ENCODE peak calls at places on chromosomes 2 and 18, in six cellular contexts. One of them, this sample, is unnamed.

GRCh38 chr18:8151176-8151575 is 458.1 kb upstream of the RAB12 start:
- DNase-seq in psoas muscle: no peak
- DNase-seq in A549: no peak
- DNase-seq in NB4: no peak
- DNase-seq in ascending aorta: no peak
- DNase-seq in BE2C: no peak
- DNase-seq in this sample: no peak

GRCh38 chr2:47299555-47299954 is 103.4 kb upstream of the MSH2 start:
- DNase-seq in psoas muscle: peak; percentile 80
- DNase-seq in A549: peak; percentile 79
- DNase-seq in NB4: peak; percentile 38
- DNase-seq in ascending aorta: no peak
- DNase-seq in BE2C: no peak
- DNase-seq in this sample: no peak

GRCh38 chr18:13556497-13556896 is 169.9 kb downstream of the FAM210A start:
- DNase-seq in psoas muscle: no peak
- DNase-seq in A549: no peak
- DNase-seq in NB4: no peak
- DNase-seq in ascending aorta: no peak
- DNase-seq in BE2C: no peak
- DNase-seq in this sample: no peak

GRCh38 chr18:50099725-50100414 is 95.1 kb downstream of the MYO5B start:
- DNase-seq in psoas muscle: no peak
- DNase-seq in A549: no peak
- DNase-seq in NB4: no peak
- DNase-seq in ascending aorta: no peak
- DNase-seq in BE2C: no peak
- DNase-seq in this sample: peak; percentile 70

GRCh38 chr18:2337552-2338141 is 233.7 kb downstream of the METTL4 start:
- DNase-seq in psoas muscle: no peak
- DNase-seq in A549: peak; percentile 29
- DNase-seq in NB4: peak; percentile 52
- DNase-seq in ascending aorta: no peak
- DNase-seq in BE2C: peak; percentile 23
- DNase-seq in this sample: peak; percentile 67

GRCh38 chr2:209688388-209688787 is 83.2 kb upstream of the UNC80 start:
- DNase-seq in psoas muscle: no peak
- DNase-seq in A549: no peak
- DNase-seq in NB4: no peak
- DNase-seq in ascending aorta: no peak
- DNase-seq in BE2C: no peak
- DNase-seq in this sample: no peak

GRCh38 chr2:43073373-43073772 is 153.0 kb downstream of the ZFP36L2 start:
- DNase-seq in psoas muscle: no peak
- DNase-seq in A549: peak; percentile 64
- DNase-seq in NB4: peak; percentile 59
- DNase-seq in ascending aorta: no peak
- DNase-seq in BE2C: no peak
- DNase-seq in this sample: no peak

GRCh38 chr2:240437181-240437860 is 1.9 kb downstream of the GPC1 start:
- DNase-seq in psoas muscle: peak; percentile 48
- DNase-seq in A549: no peak
- DNase-seq in NB4: no peak
- DNase-seq in ascending aorta: no peak
- DNase-seq in BE2C: peak; percentile 8
- DNase-seq in this sample: no peak

GRCh38 chr2:40165503-40165867 is 286.4 kb downstream of the SLC8A1 start:
- DNase-seq in psoas muscle: no peak
- DNase-seq in A549: no peak
- DNase-seq in NB4: no peak
- DNase-seq in ascending aorta: no peak
- DNase-seq in BE2C: no peak
- DNase-seq in this sample: no peak

GRCh38 chr2:229922449-229923386 is at the start of gene FBXO36:
- DNase-seq in psoas muscle: peak; percentile 93
- DNase-seq in A549: peak; percentile 92
- DNase-seq in NB4: peak; percentile 84
- DNase-seq in ascending aorta: peak; percentile 92
- DNase-seq in BE2C: peak; percentile 88
- DNase-seq in this sample: peak; percentile 93

GRCh38 chr2:43576983-43577892 is 18.6 kb downstream of the THADA start:
- DNase-seq in psoas muscle: no peak
- DNase-seq in A549: peak; percentile 77
- DNase-seq in NB4: peak; percentile 74
- DNase-seq in ascending aorta: no peak
- DNase-seq in BE2C: peak; percentile 28
- DNase-seq in this sample: peak; percentile 63

GRCh38 chr2:25132693-25133092 is 35.7 kb downstream of the POMC start:
- DNase-seq in psoas muscle: peak; percentile 46
- DNase-seq in A549: no peak
- DNase-seq in NB4: no peak
- DNase-seq in ascending aorta: no peak
- DNase-seq in BE2C: no peak
- DNase-seq in this sample: no peak

GRCh38 chr18:13381907-13382682 is 163.5 kb downstream of the LDLRAD4 start:
- DNase-seq in psoas muscle: peak; percentile 79
- DNase-seq in A549: peak; percentile 4
- DNase-seq in NB4: no peak
- DNase-seq in ascending aorta: peak; percentile 91
- DNase-seq in BE2C: no peak
- DNase-seq in this sample: peak; percentile 22

GRCh38 chr2:44981714-44982108 is 27.5 kb downstream of the SIX2 start:
- DNase-seq in psoas muscle: peak; percentile 84
- DNase-seq in A549: peak; percentile 81
- DNase-seq in NB4: peak; percentile 83
- DNase-seq in ascending aorta: peak; percentile 82
- DNase-seq in BE2C: peak; percentile 83
- DNase-seq in this sample: peak; percentile 78

GRCh38 chr2:66888791-66889631 is 454.1 kb downstream of the MEIS1 start:
- DNase-seq in psoas muscle: no peak
- DNase-seq in A549: peak; percentile 11
- DNase-seq in NB4: peak; percentile 13
- DNase-seq in ascending aorta: no peak
- DNase-seq in BE2C: no peak
- DNase-seq in this sample: no peak

GRCh38 chr2:219230201-219230540 is 565 bp downstream of the ANKZF1 start:
- DNase-seq in psoas muscle: peak; percentile 74
- DNase-seq in A549: no peak
- DNase-seq in NB4: peak; percentile 76
- DNase-seq in ascending aorta: no peak
- DNase-seq in BE2C: peak; percentile 50
- DNase-seq in this sample: peak; percentile 66

GRCh38 chr2:19900536-19901200 is 1.1 kb downstream of the TTC32 start:
- DNase-seq in psoas muscle: no peak
- DNase-seq in A549: peak; percentile 35
- DNase-seq in NB4: peak; percentile 46
- DNase-seq in ascending aorta: no peak
- DNase-seq in BE2C: no peak
- DNase-seq in this sample: peak; percentile 51

GRCh38 chr18:65415167-65415566 is 335.6 kb upstream of the CDH7 start:
- DNase-seq in psoas muscle: no peak
- DNase-seq in A549: no peak
- DNase-seq in NB4: no peak
- DNase-seq in ascending aorta: no peak
- DNase-seq in BE2C: no peak
- DNase-seq in this sample: no peak

GRCh38 chr2:219362524-219363164 is 25.1 kb downstream of the DNPEP start:
- DNase-seq in psoas muscle: peak; percentile 90
- DNase-seq in A549: peak; percentile 60
- DNase-seq in NB4: peak; percentile 91
- DNase-seq in ascending aorta: no peak
- DNase-seq in BE2C: no peak
- DNase-seq in this sample: peak; percentile 76

GRCh38 chr2:201432038-201432437 is 19.2 kb downstream of the TRAK2 start:
- DNase-seq in psoas muscle: no peak
- DNase-seq in A549: peak; percentile 16
- DNase-seq in NB4: peak; percentile 30
- DNase-seq in ascending aorta: no peak
- DNase-seq in BE2C: no peak
- DNase-seq in this sample: no peak

GRCh38 chr2:230503798-230504197 is 87.8 kb downstream of the SP100 start:
- DNase-seq in psoas muscle: no peak
- DNase-seq in A549: no peak
- DNase-seq in NB4: no peak
- DNase-seq in ascending aorta: no peak
- DNase-seq in BE2C: no peak
- DNase-seq in this sample: no peak

GRCh38 chr18:78241535-78242306 is 737.9 kb upstream of the SALL3 start:
- DNase-seq in psoas muscle: no peak
- DNase-seq in A549: no peak
- DNase-seq in NB4: no peak
- DNase-seq in ascending aorta: no peak
- DNase-seq in BE2C: no peak
- DNase-seq in this sample: no peak

GRCh38 chr2:132564065-132564464 is 105.9 kb downstream of the LYPD1 start:
- DNase-seq in psoas muscle: no peak
- DNase-seq in A549: no peak
- DNase-seq in NB4: no peak
- DNase-seq in ascending aorta: no peak
- DNase-seq in BE2C: no peak
- DNase-seq in this sample: no peak

GRCh38 chr2:162058973-162059668 is 14.9 kb downstream of the DPP4 start:
- DNase-seq in psoas muscle: no peak
- DNase-seq in A549: no peak
- DNase-seq in NB4: no peak
- DNase-seq in ascending aorta: no peak
- DNase-seq in BE2C: no peak
- DNase-seq in this sample: peak; percentile 88

GRCh38 chr2:25245141-25245540 is 76.8 kb upstream of the POMC start:
- DNase-seq in psoas muscle: no peak
- DNase-seq in A549: no peak
- DNase-seq in NB4: no peak
- DNase-seq in ascending aorta: no peak
- DNase-seq in BE2C: no peak
- DNase-seq in this sample: no peak

GRCh38 chr2:202051499-202052161 is 18.0 kb downstream of the FZD7 start:
- DNase-seq in psoas muscle: no peak
- DNase-seq in A549: no peak
- DNase-seq in NB4: no peak
- DNase-seq in ascending aorta: no peak
- DNase-seq in BE2C: no peak
- DNase-seq in this sample: no peak

GRCh38 chr2:195535911-195536522 is 121.0 kb upstream of the SLC39A10 start:
- DNase-seq in psoas muscle: no peak
- DNase-seq in A549: no peak
- DNase-seq in NB4: peak; percentile 98
- DNase-seq in ascending aorta: peak; percentile 73
- DNase-seq in BE2C: no peak
- DNase-seq in this sample: peak; percentile 90

GRCh38 chr2:102226612-102227351 is 40.0 kb downstream of the IL1RL2 start:
- DNase-seq in psoas muscle: no peak
- DNase-seq in A549: no peak
- DNase-seq in NB4: no peak
- DNase-seq in ascending aorta: no peak
- DNase-seq in BE2C: no peak
- DNase-seq in this sample: no peak

GRCh38 chr18:5424903-5425302 is 118.9 kb downstream of the EPB41L3 start:
- DNase-seq in psoas muscle: no peak
- DNase-seq in A549: peak; percentile 32
- DNase-seq in NB4: peak; percentile 41
- DNase-seq in ascending aorta: no peak
- DNase-seq in BE2C: no peak
- DNase-seq in this sample: peak; percentile 32

GRCh38 chr2:236021497-236022057 is 146.6 kb downstream of the GBX2 start:
- DNase-seq in psoas muscle: no peak
- DNase-seq in A549: no peak
- DNase-seq in NB4: no peak
- DNase-seq in ascending aorta: no peak
- DNase-seq in BE2C: no peak
- DNase-seq in this sample: no peak

DNA sequence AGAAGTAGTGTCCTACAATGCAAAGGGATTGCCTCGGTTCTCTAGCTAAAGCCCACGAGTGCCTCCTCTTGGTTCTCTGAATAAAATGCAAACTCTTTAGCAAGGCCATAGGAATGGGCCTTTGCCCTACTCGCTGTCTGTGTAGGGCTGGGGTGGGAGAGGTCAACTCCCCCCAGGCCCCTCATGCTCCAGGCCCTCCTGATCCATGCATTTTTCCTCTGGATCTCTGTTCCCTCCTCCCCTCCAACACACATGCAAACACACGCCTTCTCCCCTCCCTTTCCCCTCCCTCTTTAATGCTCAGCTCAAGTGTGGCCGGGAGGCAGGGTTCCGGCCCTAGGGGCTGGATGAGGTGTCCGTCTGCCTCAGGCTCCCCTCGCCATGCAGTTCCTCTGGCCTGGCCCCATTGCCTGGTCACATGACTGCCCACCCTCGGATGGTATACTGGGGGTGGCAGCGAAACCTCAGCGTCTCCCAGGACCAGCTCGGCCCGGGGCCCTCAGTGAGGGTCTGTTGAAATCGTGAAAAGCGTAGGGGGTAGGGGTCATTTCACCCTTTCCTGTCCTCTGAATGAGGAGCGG is 14.9 kb upstream of the KLF11 start:
- DNase-seq in psoas muscle: no peak
- DNase-seq in A549: no peak
- DNase-seq in NB4: peak; percentile 75
- DNase-seq in ascending aorta: no peak
- DNase-seq in BE2C: no peak
- DNase-seq in this sample: peak; percentile 23
- TF ChIP-seq CTCF in psoas muscle: no peak
- TF ChIP-seq CTCF in A549: no peak
- TF ChIP-seq CTCF in NB4: no peak
- TF ChIP-seq CTCF in ascending aorta: no peak
- TF ChIP-seq CTCF in BE2C: no peak
- TF ChIP-seq CTCF in this sample: peak; percentile 23

GRCh38 chr2:26848336-26849055 is 564 bp downstream of the DPYSL5 start:
- DNase-seq in psoas muscle: peak; percentile 55
- DNase-seq in A549: peak; percentile 38
- DNase-seq in NB4: peak; percentile 49
- DNase-seq in ascending aorta: no peak
- DNase-seq in BE2C: peak; percentile 59
- DNase-seq in this sample: no peak
- H3K4me3 ChIP-seq in psoas muscle: peak overlapping the region; percentile 59
- H3K4me3 ChIP-seq in A549: peak overlapping the region; percentile 91
- H3K4me3 ChIP-seq in NB4: no peak overlapping the region
- H3K4me3 ChIP-seq in ascending aorta: peak overlapping the region; percentile 43
- H3K4me3 ChIP-seq in BE2C: peak overlapping the region; percentile 67
- H3K4me3 ChIP-seq in this sample: no peak overlapping the region

GRCh38 chr2:96527052-96527964 is 9.2 kb upstream of the ARID5A start:
- DNase-seq in psoas muscle: peak; percentile 59
- DNase-seq in A549: no peak
- DNase-seq in NB4: peak; percentile 74
- DNase-seq in ascending aorta: peak; percentile 86
- DNase-seq in BE2C: peak; percentile 49
- DNase-seq in this sample: peak; percentile 90
- TF ChIP-seq CTCF in psoas muscle: peak; percentile 26
- TF ChIP-seq CTCF in A549: no peak
- TF ChIP-seq CTCF in NB4: peak; percentile 20
- TF ChIP-seq CTCF in ascending aorta: no peak
- TF ChIP-seq CTCF in BE2C: peak; percentile 36
- TF ChIP-seq CTCF in this sample: peak; percentile 15

DNA sequence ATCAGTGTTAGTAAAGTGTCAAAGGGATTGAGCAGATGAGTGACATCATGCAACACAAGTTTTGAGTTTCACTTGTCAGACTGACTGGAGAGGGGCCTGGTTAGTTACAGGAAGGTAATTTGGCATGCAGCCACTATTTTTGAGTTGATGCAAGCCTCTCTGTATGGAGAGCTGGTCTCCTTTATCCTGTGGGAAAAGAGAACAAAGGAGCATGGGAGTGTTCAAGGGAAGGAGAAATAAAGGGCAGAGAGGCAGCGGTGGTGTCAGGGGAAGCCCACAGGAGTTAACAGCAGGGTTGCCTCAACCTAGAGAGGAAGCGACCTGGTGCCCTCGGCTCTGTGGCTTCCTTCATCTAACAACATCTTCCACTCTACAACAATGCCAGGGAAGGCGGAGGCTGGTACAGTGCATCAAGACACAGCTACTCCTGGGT is 2.1 kb downstream of the CTLA4 start:
- DNase-seq in psoas muscle: no peak
- DNase-seq in A549: no peak
- DNase-seq in NB4: no peak
- DNase-seq in ascending aorta: no peak
- DNase-seq in BE2C: no peak
- DNase-seq in this sample: no peak
- H3K4me3 ChIP-seq in psoas muscle: no peak overlapping the region
- H3K4me3 ChIP-seq in A549: no peak overlapping the region
- H3K4me3 ChIP-seq in NB4: no peak overlapping the region
- H3K4me3 ChIP-seq in ascending aorta: no peak overlapping the region
- H3K4me3 ChIP-seq in BE2C: no peak overlapping the region
- H3K4me3 ChIP-seq in this sample: no peak overlapping the region